ENCODE peak calls at places on chromosomes 4 and X, in eight cellular contexts. Q is bronchial epithelial cell, S is fibroblast of lung, X is nephron progenitor cell, G is left lung, A is neural crest cell, U is HL-60, B is cardiac fibroblast. F is an unnamed sample.

GRCh38 chrX:119790977-119791436 is 423 bp downstream of the RPL39 start:
- DNase-seq in G (no peak), S (peak; percentile 17), B (peak; percentile 43), U (no peak), A (peak; percentile 1), Q (peak; percentile 28), X (peak; percentile 45), F (no peak)

GRCh38 chr4:154602404-154603020 is 9.9 kb downstream of the FGG start:
- DNase-seq in Q (peak; percentile 92), U (no peak), S (peak; percentile 31), G (no peak), A (no peak), X (no peak), B (no peak), F (no peak)

GRCh38 chr4:70943115-70943514 is 40.9 kb downstream of the MOB1B start:
- DNase-seq in S (no peak), A (no peak), G (no peak), U (peak; percentile 49), X (no peak), B (no peak), Q (no peak), F (no peak)

GRCh38 chr4:41214158-41215146 is at the start of gene APBB2:
- DNase-seq in S (peak; percentile 97), G (peak; percentile 94), A (peak; percentile 93), X (peak; percentile 94), Q (peak; percentile 90), B (peak; percentile 98), U (peak; percentile 67), F (peak; percentile 99)

GRCh38 chr4:180913750-180914149 is 1329.5 kb upstream of the TENM3 start:
- DNase-seq in G (no peak), Q (peak; percentile 29), S (peak; percentile 91), A (no peak), U (no peak), B (no peak), X (no peak), F (no peak)

GRCh38 chr4:69907151-69907550 is 23.7 kb upstream of the CSN1S1 start:
- DNase-seq in A (no peak), G (no peak), X (no peak), B (peak; percentile 30), U (no peak), Q (peak; percentile 34), S (peak; percentile 20), F (no peak)

GRCh38 chr4:153781280-153781679 is 7.6 kb downstream of the SFRP2 start:
- DNase-seq in B (no peak), S (no peak), Q (no peak), A (no peak), X (no peak), G (no peak), U (no peak), F (no peak)

GRCh38 chrX:1763294-1763693 is 148.4 kb downstream of the ASMT start:
- DNase-seq in U (no peak), B (no peak), X (no peak), G (no peak), Q (no peak), S (no peak), A (no peak), F (no peak)

GRCh38 chrX:43612400-43612799 is 43.7 kb upstream of the MAOA start:
- DNase-seq in Q (no peak), B (no peak), U (no peak), G (no peak), S (no peak), X (no peak), A (no peak), F (no peak)

GRCh38 chrX:97310373-97310772 is 426.7 kb downstream of the RPA4 start:
- DNase-seq in B (peak; percentile 3), U (no peak), X (no peak), G (no peak), S (peak; percentile 40), Q (peak; percentile 42), A (no peak), F (no peak)

GRCh38 chrX:40154229-40154852 is 56.6 kb upstream of the BCOR start:
- DNase-seq in B (no peak), G (no peak), S (no peak), Q (no peak), U (peak; percentile 51), A (peak; percentile 41), X (peak; percentile 34), F (no peak)

GRCh38 chr4:165325732-165326512 is 1.5 kb upstream of the MSMO1 start:
- DNase-seq in G (no peak), A (no peak), X (no peak), U (no peak), Q (peak; percentile 95), S (peak; percentile 95), B (peak; percentile 75), F (no peak)

GRCh38 chrX:115892787-115893671 is 277.5 kb upstream of the AGTR2 start:
- DNase-seq in U (peak; percentile 51), X (no peak), G (peak; percentile 44), A (no peak), Q (no peak), S (peak; percentile 48), B (peak; percentile 24), F (peak; percentile 74)

GRCh38 chr4:10084651-10085320 is 31.8 kb downstream of the WDR1 start:
- DNase-seq in A (no peak), U (no peak), X (no peak), S (no peak), G (peak; percentile 16), Q (no peak), B (no peak), F (no peak)

GRCh38 chr4:112563431-112564200 is 47.6 kb upstream of the NEUROG2 start:
- DNase-seq in U (no peak), G (no peak), B (no peak), A (no peak), Q (no peak), X (no peak), S (no peak), F (no peak)

GRCh38 chr4:180695851-180696250 is 1547.4 kb upstream of the TENM3 start:
- DNase-seq in S (peak; percentile 98), A (no peak), B (peak; percentile 14), X (no peak), U (no peak), G (no peak), Q (peak; percentile 12), F (no peak)

GRCh38 chrX:121161501-121161933 is 114.1 kb downstream of the GLUD2 start:
- DNase-seq in X (no peak), A (no peak), U (no peak), S (no peak), B (no peak), Q (no peak), G (no peak), F (no peak)

GRCh38 chr4:28558871-28559270 is 1698.2 kb downstream of the STIM2 start:
- DNase-seq in A (no peak), U (no peak), B (no peak), G (no peak), S (no peak), X (no peak), Q (no peak), F (no peak)

GRCh38 chrX:132025085-132025484 is 2.0 kb downstream of the STK26 start:
- DNase-seq in Q (no peak), G (no peak), B (no peak), S (no peak), U (no peak), X (peak; percentile 22), A (peak; percentile 8), F (no peak)

GRCh38 chr4:185203380-185204237 is at the start of gene CFAP97:
- DNase-seq in G (peak; percentile 92), X (peak; percentile 69), B (peak; percentile 96), U (peak; percentile 66), Q (peak; percentile 63), A (peak; percentile 53), S (peak; percentile 90), F (peak; percentile 95)

GRCh38 chr4:73620115-73620792 is at the start of gene RASSF6:
- DNase-seq in X (peak; percentile 71), U (peak; percentile 32), B (no peak), Q (peak; percentile 88), A (no peak), G (peak; percentile 78), S (peak; percentile 20), F (no peak)

GRCh38 chr4:113169368-113169767 is 119.9 kb downstream of the ANK2 start:
- DNase-seq in B (no peak), G (no peak), A (no peak), Q (no peak), S (peak; percentile 23), X (peak; percentile 33), U (no peak), F (no peak)

GRCh38 chrX:106905064-106905708 is 2.0 kb upstream of the RIPPLY1 start:
- DNase-seq in X (no peak), B (no peak), G (no peak), Q (no peak), S (no peak), U (no peak), A (no peak), F (no peak)

GRCh38 chrX:72258174-72258573 is 18.9 kb downstream of the RPS4X start:
- DNase-seq in Q (no peak), S (peak; percentile 78), B (peak; percentile 68), G (no peak), U (no peak), A (no peak), X (no peak), F (no peak)

GRCh38 chrX:29215251-29215650 is 628.0 kb downstream of the IL1RAPL1 start:
- DNase-seq in Q (peak; percentile 17), U (no peak), X (no peak), A (no peak), B (peak; percentile 3), S (peak; percentile 10), G (no peak), F (no peak)

GRCh38 chr4:10926025-10926424 is 241.5 kb upstream of the CLNK start:
- DNase-seq in A (no peak), Q (peak; percentile 29), S (peak; percentile 88), G (no peak), B (no peak), U (no peak), X (no peak), F (no peak)

GRCh38 chr4:140078366-140078765 is 75.6 kb downstream of the MAML3 start:
- DNase-seq in B (peak; percentile 65), Q (no peak), X (peak; percentile 55), U (no peak), S (peak; percentile 69), G (no peak), A (no peak), F (no peak)

GRCh38 chr4:22574424-22574823 is 58.6 kb upstream of the ADGRA3 start:
- DNase-seq in G (no peak), X (no peak), B (no peak), A (no peak), U (no peak), Q (no peak), S (no peak), F (no peak)
- TF ChIP-seq CTCF in G (no peak), X (no peak), B (no peak), A (no peak), U (no peak), Q (no peak), S (no peak), F (no peak)

GRCh38 chrX:111095974-111096870 is at the start of gene PAK3:
- DNase-seq in U (no peak), A (peak; percentile 19), Q (peak; percentile 44), X (peak; percentile 74), G (peak; percentile 40), S (peak; percentile 91), B (peak; percentile 57), F (no peak)
- TF ChIP-seq CTCF in U (no peak), A (no peak), Q (no peak), X (no peak), G (no peak), S (no peak), B (no peak), F (no peak)

GRCh38 chr4:8342651-8343050 is 73.1 kb downstream of the HTRA3 start:
- DNase-seq in Q (no peak), A (peak; percentile 15), B (no peak), U (no peak), G (no peak), S (no peak), X (no peak), F (no peak)
- TF ChIP-seq CTCF in Q (no peak), A (no peak), B (peak; percentile 8), U (no peak), G (no peak), S (peak; percentile 25), X (peak; percentile 25), F (peak; percentile 32)

GRCh38 chr4:115090483-115091075 is 22.8 kb downstream of the NDST4 start:
- DNase-seq in S (peak; percentile 7), A (no peak), B (peak; percentile 15), G (no peak), U (no peak), Q (peak; percentile 39), X (peak; percentile 5), F (no peak)
- TF ChIP-seq CTCF in S (peak; percentile 60), A (peak; percentile 87), B (peak; percentile 56), G (peak; percentile 13), U (no peak), Q (peak; percentile 42), X (peak; percentile 71), F (peak; percentile 85)